ENCODE peak calls at places on chromosomes 5 and 9, in five cellular contexts. One of them, this sample, is unnamed.

GRCh38 chr5:157116483-157116954 is 7.7 kb upstream of the HAVCR2 start:
- DNase-seq in G401: no peak
- DNase-seq in activated T-cell treated with anti-CD3 and anti-CD28 coated beads for 24 hours: no peak
- DNase-seq in IMR-90: no peak
- DNase-seq in central memory CD4-positive, alpha-beta T cell: no peak
- DNase-seq in this sample: no peak

GRCh38 chr5:122864400-122864799 is 19.0 kb downstream of the SNX24 start:
- DNase-seq in activated T-cell treated with anti-CD3 and anti-CD28 coated beads for 24 hours: no peak
- DNase-seq in IMR-90: no peak
- DNase-seq in central memory CD4-positive, alpha-beta T cell: no peak
- DNase-seq in G401: no peak
- DNase-seq in this sample: no peak

GRCh38 chr9:116715751-116716150 is 28.6 kb downstream of the TRIM32 start:
- DNase-seq in IMR-90: no peak
- DNase-seq in central memory CD4-positive, alpha-beta T cell: no peak
- DNase-seq in activated T-cell treated with anti-CD3 and anti-CD28 coated beads for 24 hours: no peak
- DNase-seq in G401: no peak
- DNase-seq in this sample: no peak

GRCh38 chr5:15646351-15646750 is 146.4 kb downstream of the FBXL7 start:
- DNase-seq in IMR-90: no peak
- DNase-seq in activated T-cell treated with anti-CD3 and anti-CD28 coated beads for 24 hours: no peak
- DNase-seq in central memory CD4-positive, alpha-beta T cell: no peak
- DNase-seq in G401: no peak
- DNase-seq in this sample: no peak

GRCh38 chr5:6962256-6962655 is 249.0 kb downstream of the TENT4A start:
- DNase-seq in G401: no peak
- DNase-seq in activated T-cell treated with anti-CD3 and anti-CD28 coated beads for 24 hours: no peak
- DNase-seq in IMR-90: no peak
- DNase-seq in central memory CD4-positive, alpha-beta T cell: no peak
- DNase-seq in this sample: no peak

GRCh38 chr9:94903961-94904421 is 177.5 kb downstream of the AOPEP start:
- DNase-seq in G401: no peak
- DNase-seq in activated T-cell treated with anti-CD3 and anti-CD28 coated beads for 24 hours: no peak
- DNase-seq in IMR-90: peak
- DNase-seq in central memory CD4-positive, alpha-beta T cell: no peak
- DNase-seq in this sample: no peak

GRCh38 chr9:7045361-7045760 is 287.6 kb downstream of the KDM4C start:
- DNase-seq in G401: no peak
- DNase-seq in IMR-90: peak
- DNase-seq in activated T-cell treated with anti-CD3 and anti-CD28 coated beads for 24 hours: no peak
- DNase-seq in central memory CD4-positive, alpha-beta T cell: no peak
- DNase-seq in this sample: no peak

GRCh38 chr5:178426326-178427130 is 163.7 kb downstream of the COL23A1 start:
- DNase-seq in G401: peak
- DNase-seq in activated T-cell treated with anti-CD3 and anti-CD28 coated beads for 24 hours: no peak
- DNase-seq in central memory CD4-positive, alpha-beta T cell: no peak
- DNase-seq in IMR-90: no peak
- DNase-seq in this sample: no peak

GRCh38 chr5:126477681-126478117 is 54.5 kb downstream of the GRAMD2B start:
- DNase-seq in G401: no peak
- DNase-seq in activated T-cell treated with anti-CD3 and anti-CD28 coated beads for 24 hours: no peak
- DNase-seq in IMR-90: no peak
- DNase-seq in central memory CD4-positive, alpha-beta T cell: no peak
- DNase-seq in this sample: no peak

GRCh38 chr9:70133253-70134208 is 89.9 kb downstream of the MAMDC2 start:
- DNase-seq in central memory CD4-positive, alpha-beta T cell: no peak
- DNase-seq in G401: no peak
- DNase-seq in activated T-cell treated with anti-CD3 and anti-CD28 coated beads for 24 hours: no peak
- DNase-seq in IMR-90: no peak
- DNase-seq in this sample: no peak

GRCh38 chr5:174410716-174411512 is 313.5 kb upstream of the MSX2 start:
- DNase-seq in IMR-90: peak
- DNase-seq in activated T-cell treated with anti-CD3 and anti-CD28 coated beads for 24 hours: no peak
- DNase-seq in central memory CD4-positive, alpha-beta T cell: no peak
- DNase-seq in G401: no peak
- DNase-seq in this sample: no peak

GRCh38 chr9:136589766-136590740 is 44.2 kb upstream of the NOTCH1 start:
- DNase-seq in activated T-cell treated with anti-CD3 and anti-CD28 coated beads for 24 hours: no peak
- DNase-seq in G401: no peak
- DNase-seq in central memory CD4-positive, alpha-beta T cell: no peak
- DNase-seq in IMR-90: no peak
- DNase-seq in this sample: no peak

GRCh38 chr5:41869150-41869738 is 981 bp downstream of the OXCT1 start:
- DNase-seq in G401: peak
- DNase-seq in activated T-cell treated with anti-CD3 and anti-CD28 coated beads for 24 hours: no peak
- DNase-seq in IMR-90: peak
- DNase-seq in central memory CD4-positive, alpha-beta T cell: no peak
- DNase-seq in this sample: peak

GRCh38 chr9:95341262-95342011 is 23.9 kb upstream of the FANCC start:
- DNase-seq in central memory CD4-positive, alpha-beta T cell: no peak
- DNase-seq in G401: peak
- DNase-seq in activated T-cell treated with anti-CD3 and anti-CD28 coated beads for 24 hours: no peak
- DNase-seq in IMR-90: peak
- DNase-seq in this sample: no peak

GRCh38 chr5:51983161-51983560 is 599.9 kb downstream of the ISL1 start:
- DNase-seq in IMR-90: no peak
- DNase-seq in G401: no peak
- DNase-seq in central memory CD4-positive, alpha-beta T cell: no peak
- DNase-seq in activated T-cell treated with anti-CD3 and anti-CD28 coated beads for 24 hours: no peak
- DNase-seq in this sample: no peak

GRCh38 chr9:85469041-85469440 is 272.7 kb downstream of the AGTPBP1 start:
- DNase-seq in IMR-90: no peak
- DNase-seq in central memory CD4-positive, alpha-beta T cell: no peak
- DNase-seq in activated T-cell treated with anti-CD3 and anti-CD28 coated beads for 24 hours: no peak
- DNase-seq in G401: no peak
- DNase-seq in this sample: no peak

GRCh38 chr5:23007762-23008161 is 154.6 kb upstream of the CDH12 start:
- DNase-seq in IMR-90: no peak
- DNase-seq in central memory CD4-positive, alpha-beta T cell: no peak
- DNase-seq in activated T-cell treated with anti-CD3 and anti-CD28 coated beads for 24 hours: no peak
- DNase-seq in G401: no peak
- DNase-seq in this sample: no peak

GRCh38 chr9:136644593-136645342 is 17.9 kb upstream of the EGFL7 start:
- DNase-seq in central memory CD4-positive, alpha-beta T cell: no peak
- DNase-seq in G401: no peak
- DNase-seq in IMR-90: peak
- DNase-seq in activated T-cell treated with anti-CD3 and anti-CD28 coated beads for 24 hours: peak
- DNase-seq in this sample: peak

GRCh38 chr5:131589510-131590348 is 45.3 kb downstream of the RAPGEF6 start:
- DNase-seq in central memory CD4-positive, alpha-beta T cell: peak
- DNase-seq in activated T-cell treated with anti-CD3 and anti-CD28 coated beads for 24 hours: no peak
- DNase-seq in IMR-90: peak
- DNase-seq in G401: peak
- DNase-seq in this sample: peak

GRCh38 chr9:112867275-112867991 is 23.2 kb downstream of the SLC46A2 start:
- DNase-seq in activated T-cell treated with anti-CD3 and anti-CD28 coated beads for 24 hours: no peak
- DNase-seq in central memory CD4-positive, alpha-beta T cell: no peak
- DNase-seq in IMR-90: peak
- DNase-seq in G401: no peak
- DNase-seq in this sample: no peak

GRCh38 chr5:10725636-10726035 is 35.4 kb downstream of the DAP start:
- DNase-seq in central memory CD4-positive, alpha-beta T cell: no peak
- DNase-seq in activated T-cell treated with anti-CD3 and anti-CD28 coated beads for 24 hours: no peak
- DNase-seq in IMR-90: no peak
- DNase-seq in G401: no peak
- DNase-seq in this sample: no peak

GRCh38 chr9:123350590-123351310 is 5.2 kb upstream of the CRB2 start:
- DNase-seq in central memory CD4-positive, alpha-beta T cell: no peak
- DNase-seq in G401: no peak
- DNase-seq in IMR-90: no peak
- DNase-seq in activated T-cell treated with anti-CD3 and anti-CD28 coated beads for 24 hours: no peak
- DNase-seq in this sample: no peak

GRCh38 chr9:104209387-104209786 is 115.3 kb downstream of the SMC2 start:
- DNase-seq in G401: no peak
- DNase-seq in central memory CD4-positive, alpha-beta T cell: no peak
- DNase-seq in IMR-90: no peak
- DNase-seq in activated T-cell treated with anti-CD3 and anti-CD28 coated beads for 24 hours: no peak
- DNase-seq in this sample: no peak

GRCh38 chr5:77844408-77845272 is 68.5 kb upstream of the TBCA start:
- DNase-seq in central memory CD4-positive, alpha-beta T cell: no peak
- DNase-seq in G401: peak
- DNase-seq in activated T-cell treated with anti-CD3 and anti-CD28 coated beads for 24 hours: no peak
- DNase-seq in IMR-90: no peak
- DNase-seq in this sample: no peak

GRCh38 chr5:101662263-101662662 is 633.8 kb downstream of the SLCO4C1 start:
- DNase-seq in activated T-cell treated with anti-CD3 and anti-CD28 coated beads for 24 hours: no peak
- DNase-seq in IMR-90: no peak
- DNase-seq in G401: no peak
- DNase-seq in central memory CD4-positive, alpha-beta T cell: no peak
- DNase-seq in this sample: no peak

GRCh38 chr5:96408276-96408777 is 24.7 kb downstream of the PCSK1 start:
- DNase-seq in activated T-cell treated with anti-CD3 and anti-CD28 coated beads for 24 hours: no peak
- DNase-seq in IMR-90: peak
- DNase-seq in central memory CD4-positive, alpha-beta T cell: no peak
- DNase-seq in G401: no peak
- DNase-seq in this sample: no peak